ENCODE peak calls at places on chromosomes 3 and 15, in ten cellular contexts. One of them, this sample, is unnamed. For H3K4me1, the result is how much of the 10 kb centered on the place peaks cover.

GRCh38 chr3:197181751-197182150 is 116.7 kb downstream of the DLG1 start:
- DNase-seq in heart right ventricle: peak
- DNase-seq in H9: no peak
- DNase-seq in aorta: no peak
- DNase-seq in upper lobe of right lung: no peak
- DNase-seq in mesenchymal stem cell: peak
- DNase-seq in suprapubic skin: no peak
- DNase-seq in iPS DF 6.9: no peak
- DNase-seq in GM23248: peak
- DNase-seq in prostate gland: no peak
- DNase-seq in this sample: no peak

GRCh38 chr3:20673866-20674265 is 487.9 kb upstream of the SGO1 start:
- DNase-seq in heart right ventricle: no peak
- DNase-seq in H9: no peak
- DNase-seq in aorta: no peak
- DNase-seq in upper lobe of right lung: no peak
- DNase-seq in mesenchymal stem cell: no peak
- DNase-seq in suprapubic skin: no peak
- DNase-seq in iPS DF 6.9: no peak
- DNase-seq in GM23248: no peak
- DNase-seq in prostate gland: no peak
- DNase-seq in this sample: no peak

GRCh38 chr3:197408177-197408957 is 110.0 kb upstream of the DLG1 start:
- DNase-seq in heart right ventricle: no peak
- DNase-seq in H9: no peak
- DNase-seq in aorta: no peak
- DNase-seq in upper lobe of right lung: peak
- DNase-seq in mesenchymal stem cell: no peak
- DNase-seq in suprapubic skin: no peak
- DNase-seq in iPS DF 6.9: no peak
- DNase-seq in GM23248: no peak
- DNase-seq in prostate gland: no peak
- DNase-seq in this sample: no peak

GRCh38 chr3:61444794-61445193 is 116.6 kb upstream of the PTPRG start:
- DNase-seq in heart right ventricle: no peak
- DNase-seq in H9: no peak
- DNase-seq in aorta: no peak
- DNase-seq in upper lobe of right lung: no peak
- DNase-seq in mesenchymal stem cell: no peak
- DNase-seq in suprapubic skin: no peak
- DNase-seq in iPS DF 6.9: no peak
- DNase-seq in GM23248: no peak
- DNase-seq in prostate gland: no peak
- DNase-seq in this sample: no peak

GRCh38 chr15:99454941-99455795 is 110.6 kb upstream of the MEF2A start:
- DNase-seq in heart right ventricle: peak
- DNase-seq in H9: no peak
- DNase-seq in aorta: peak
- DNase-seq in upper lobe of right lung: peak
- DNase-seq in mesenchymal stem cell: peak
- DNase-seq in suprapubic skin: peak
- DNase-seq in iPS DF 6.9: no peak
- DNase-seq in GM23248: peak
- DNase-seq in prostate gland: peak
- DNase-seq in this sample: peak

GRCh38 chr15:96337354-96337990 is 7.0 kb downstream of the NR2F2 start:
- DNase-seq in heart right ventricle: no peak
- DNase-seq in H9: no peak
- DNase-seq in aorta: no peak
- DNase-seq in upper lobe of right lung: no peak
- DNase-seq in mesenchymal stem cell: no peak
- DNase-seq in suprapubic skin: no peak
- DNase-seq in iPS DF 6.9: no peak
- DNase-seq in GM23248: peak
- DNase-seq in prostate gland: no peak
- DNase-seq in this sample: peak

GRCh38 chr15:91921821-91922198 is 68.3 kb downstream of the SLCO3A1 start:
- DNase-seq in heart right ventricle: no peak
- DNase-seq in H9: no peak
- DNase-seq in aorta: peak
- DNase-seq in upper lobe of right lung: no peak
- DNase-seq in mesenchymal stem cell: no peak
- DNase-seq in suprapubic skin: no peak
- DNase-seq in iPS DF 6.9: no peak
- DNase-seq in GM23248: no peak
- DNase-seq in prostate gland: no peak
- DNase-seq in this sample: no peak

GRCh38 chr3:37993811-37994638 is 3.4 kb downstream of the VILL start:
- DNase-seq in heart right ventricle: peak
- DNase-seq in H9: peak
- DNase-seq in aorta: peak
- DNase-seq in upper lobe of right lung: peak
- DNase-seq in mesenchymal stem cell: peak
- DNase-seq in suprapubic skin: peak
- DNase-seq in iPS DF 6.9: no peak
- DNase-seq in GM23248: peak
- DNase-seq in prostate gland: peak
- DNase-seq in this sample: no peak

GRCh38 chr3:59839810-59840515 is 790.1 kb upstream of the CFAP20DC start:
- DNase-seq in heart right ventricle: no peak
- DNase-seq in H9: no peak
- DNase-seq in aorta: no peak
- DNase-seq in upper lobe of right lung: no peak
- DNase-seq in mesenchymal stem cell: no peak
- DNase-seq in suprapubic skin: no peak
- DNase-seq in iPS DF 6.9: no peak
- DNase-seq in GM23248: no peak
- DNase-seq in prostate gland: no peak
- DNase-seq in this sample: no peak

GRCh38 chr3:155046935-155047334 is 33.2 kb upstream of the MME start:
- DNase-seq in heart right ventricle: no peak
- DNase-seq in H9: no peak
- DNase-seq in aorta: no peak
- DNase-seq in upper lobe of right lung: no peak
- DNase-seq in mesenchymal stem cell: no peak
- DNase-seq in suprapubic skin: no peak
- DNase-seq in iPS DF 6.9: no peak
- DNase-seq in GM23248: no peak
- DNase-seq in prostate gland: no peak
- DNase-seq in this sample: no peak

GRCh38 chr15:100307241-100307855 is 34.4 kb downstream of the ADAMTS17 start:
- DNase-seq in heart right ventricle: no peak
- DNase-seq in H9: no peak
- DNase-seq in aorta: no peak
- DNase-seq in upper lobe of right lung: no peak
- DNase-seq in mesenchymal stem cell: no peak
- DNase-seq in suprapubic skin: no peak
- DNase-seq in iPS DF 6.9: no peak
- DNase-seq in GM23248: no peak
- DNase-seq in prostate gland: no peak
- DNase-seq in this sample: no peak

GRCh38 chr15:27273506-27273905 is 302.5 kb downstream of the GABRG3 start:
- DNase-seq in heart right ventricle: no peak
- DNase-seq in H9: no peak
- DNase-seq in aorta: no peak
- DNase-seq in upper lobe of right lung: no peak
- DNase-seq in mesenchymal stem cell: no peak
- DNase-seq in suprapubic skin: no peak
- DNase-seq in iPS DF 6.9: no peak
- DNase-seq in GM23248: no peak
- DNase-seq in prostate gland: no peak
- DNase-seq in this sample: no peak

GRCh38 chr3:60186359-60186758 is 1064.9 kb downstream of the FHIT start:
- DNase-seq in heart right ventricle: no peak
- DNase-seq in H9: no peak
- DNase-seq in aorta: no peak
- DNase-seq in upper lobe of right lung: no peak
- DNase-seq in mesenchymal stem cell: no peak
- DNase-seq in suprapubic skin: no peak
- DNase-seq in iPS DF 6.9: no peak
- DNase-seq in GM23248: no peak
- DNase-seq in prostate gland: no peak
- DNase-seq in this sample: no peak

GRCh38 chr3:70863049-70863448 is 550.6 kb upstream of the MDFIC2 start:
- DNase-seq in heart right ventricle: no peak
- DNase-seq in H9: no peak
- DNase-seq in aorta: no peak
- DNase-seq in upper lobe of right lung: no peak
- DNase-seq in mesenchymal stem cell: no peak
- DNase-seq in suprapubic skin: no peak
- DNase-seq in iPS DF 6.9: no peak
- DNase-seq in GM23248: no peak
- DNase-seq in prostate gland: no peak
- DNase-seq in this sample: no peak

GRCh38 chr3:139099968-139100817 is 55.5 kb upstream of the PRR23C start:
- DNase-seq in heart right ventricle: no peak
- DNase-seq in H9: no peak
- DNase-seq in aorta: no peak
- DNase-seq in upper lobe of right lung: peak
- DNase-seq in mesenchymal stem cell: no peak
- DNase-seq in suprapubic skin: peak
- DNase-seq in iPS DF 6.9: no peak
- DNase-seq in GM23248: no peak
- DNase-seq in prostate gland: no peak
- DNase-seq in this sample: no peak

GRCh38 chr15:76341366-76342045 is 4.9 kb downstream of the ISL2 start:
- DNase-seq in heart right ventricle: no peak
- DNase-seq in H9: peak
- DNase-seq in aorta: no peak
- DNase-seq in upper lobe of right lung: no peak
- DNase-seq in mesenchymal stem cell: no peak
- DNase-seq in suprapubic skin: no peak
- DNase-seq in iPS DF 6.9: no peak
- DNase-seq in GM23248: no peak
- DNase-seq in prostate gland: no peak
- DNase-seq in this sample: no peak

GRCh38 chr15:57038496-57038895 is 120.1 kb downstream of the TCF12 start:
- DNase-seq in heart right ventricle: no peak
- DNase-seq in H9: no peak
- DNase-seq in aorta: no peak
- DNase-seq in upper lobe of right lung: no peak
- DNase-seq in mesenchymal stem cell: no peak
- DNase-seq in suprapubic skin: no peak
- DNase-seq in iPS DF 6.9: no peak
- DNase-seq in GM23248: no peak
- DNase-seq in prostate gland: no peak
- DNase-seq in this sample: no peak
- H3K4me1 ChIP-seq in heart right ventricle: under half
- H3K4me1 ChIP-seq in H9: under half
- H3K4me1 ChIP-seq in aorta: under half
- H3K4me1 ChIP-seq in upper lobe of right lung: under half
- H3K4me1 ChIP-seq in mesenchymal stem cell: under half
- H3K4me1 ChIP-seq in suprapubic skin: under half
- H3K4me1 ChIP-seq in iPS DF 6.9: under half
- H3K4me1 ChIP-seq in GM23248: under half
- H3K4me1 ChIP-seq in prostate gland: under half
- H3K4me1 ChIP-seq in this sample: under half

DNA sequence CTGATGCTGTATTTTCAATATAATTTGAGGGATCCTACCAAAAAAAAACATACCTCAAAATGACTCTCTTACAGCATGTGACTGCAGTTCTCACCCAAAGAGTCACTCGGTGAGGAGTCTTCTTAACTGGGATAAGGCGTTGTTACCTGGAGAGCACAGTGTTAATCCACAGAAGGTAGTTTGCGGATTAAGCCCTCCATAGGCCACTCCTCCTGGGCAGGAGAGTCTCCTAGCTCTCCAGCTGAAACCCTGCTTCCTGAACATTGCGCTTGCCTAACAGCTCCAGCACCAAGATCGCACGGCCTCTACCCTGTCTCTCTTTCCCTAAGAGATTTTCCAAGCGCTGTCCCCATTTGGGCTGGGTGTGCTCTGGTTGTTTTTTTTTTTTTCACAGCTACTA is 185.5 kb upstream of the TSC22D2 start:
- DNase-seq in heart right ventricle: no peak
- DNase-seq in H9: no peak
- DNase-seq in aorta: no peak
- DNase-seq in upper lobe of right lung: no peak
- DNase-seq in mesenchymal stem cell: no peak
- DNase-seq in suprapubic skin: no peak
- DNase-seq in iPS DF 6.9: no peak
- DNase-seq in GM23248: no peak
- DNase-seq in prostate gland: no peak
- DNase-seq in this sample: no peak
- H3K4me1 ChIP-seq in heart right ventricle: under half
- H3K4me1 ChIP-seq in H9: under half
- H3K4me1 ChIP-seq in aorta: under half
- H3K4me1 ChIP-seq in upper lobe of right lung: under half
- H3K4me1 ChIP-seq in mesenchymal stem cell: under half
- H3K4me1 ChIP-seq in suprapubic skin: under half
- H3K4me1 ChIP-seq in iPS DF 6.9: under half
- H3K4me1 ChIP-seq in GM23248: under half
- H3K4me1 ChIP-seq in prostate gland: under half
- H3K4me1 ChIP-seq in this sample: under half

DNA sequence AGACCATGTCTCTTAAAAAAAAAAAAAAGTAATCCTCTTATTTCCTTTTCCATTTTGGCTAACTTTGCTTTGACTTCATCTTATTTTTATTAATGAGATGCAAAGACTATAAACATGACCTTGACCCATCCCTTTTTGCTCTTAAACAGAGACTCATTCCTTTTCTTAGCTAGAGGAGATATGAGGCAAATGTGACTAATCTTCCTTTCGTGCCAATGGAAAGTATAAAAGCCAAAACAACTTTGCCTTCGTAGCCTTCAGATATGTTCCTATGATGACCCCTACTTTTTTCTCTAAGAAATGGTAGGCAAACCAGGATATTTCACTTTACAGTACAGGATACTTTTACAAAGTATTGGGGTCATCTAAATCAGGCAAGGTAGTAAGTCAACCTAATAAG is 36.9 kb upstream of the GOLGB1 start:
- DNase-seq in heart right ventricle: no peak
- DNase-seq in H9: no peak
- DNase-seq in aorta: no peak
- DNase-seq in upper lobe of right lung: no peak
- DNase-seq in mesenchymal stem cell: no peak
- DNase-seq in suprapubic skin: no peak
- DNase-seq in iPS DF 6.9: no peak
- DNase-seq in GM23248: peak
- DNase-seq in prostate gland: no peak
- DNase-seq in this sample: no peak
- H3K4me1 ChIP-seq in heart right ventricle: under half
- H3K4me1 ChIP-seq in H9: under half
- H3K4me1 ChIP-seq in aorta: under half
- H3K4me1 ChIP-seq in upper lobe of right lung: under half
- H3K4me1 ChIP-seq in mesenchymal stem cell: under half
- H3K4me1 ChIP-seq in suprapubic skin: under half
- H3K4me1 ChIP-seq in iPS DF 6.9: under half
- H3K4me1 ChIP-seq in GM23248: under half
- H3K4me1 ChIP-seq in prostate gland: under half
- H3K4me1 ChIP-seq in this sample: under half

GRCh38 chr3:195932418-195933043 is 24.2 kb upstream of the TNK2 start:
- DNase-seq in heart right ventricle: no peak
- DNase-seq in H9: no peak
- DNase-seq in aorta: no peak
- DNase-seq in upper lobe of right lung: peak
- DNase-seq in mesenchymal stem cell: no peak
- DNase-seq in suprapubic skin: no peak
- DNase-seq in iPS DF 6.9: no peak
- DNase-seq in GM23248: no peak
- DNase-seq in prostate gland: no peak
- DNase-seq in this sample: no peak
- H3K4me1 ChIP-seq in heart right ventricle: under half
- H3K4me1 ChIP-seq in H9: under half
- H3K4me1 ChIP-seq in aorta: under half
- H3K4me1 ChIP-seq in upper lobe of right lung: under half
- H3K4me1 ChIP-seq in mesenchymal stem cell: under half
- H3K4me1 ChIP-seq in suprapubic skin: under half
- H3K4me1 ChIP-seq in iPS DF 6.9: under half
- H3K4me1 ChIP-seq in GM23248: under half
- H3K4me1 ChIP-seq in prostate gland: under half
- H3K4me1 ChIP-seq in this sample: under half

This sample was measured in SJSA1.